ENCODE peak calls at places on chromosomes 16 and 17, in ten cellular contexts. One of them, this sample, is unnamed.
A peak's percentile ranks its signal among the peaks of the same experiment; 100 is the strongest.

GRCh38 chr16:11393366-11393765 is 48.1 kb downstream of the RMI2 start:
- DNase-seq in IMR-90: no peak
- DNase-seq in cardiac muscle cell: no peak
- DNase-seq in thyroid gland: no peak
- DNase-seq in CD8-positive, alpha-beta T cell: no peak
- DNase-seq in tibial nerve: no peak
- DNase-seq in H9: no peak
- DNase-seq in mucosa of descending colon: no peak
- DNase-seq in transverse colon: no peak
- DNase-seq in ascending aorta: no peak
- DNase-seq in this sample: no peak

GRCh38 chr16:50769-51591 is 2.4 kb downstream of the POLR3K start:
- DNase-seq in ascending aorta: no peak
- DNase-seq in H9: no peak
- DNase-seq in mucosa of descending colon: no peak
- DNase-seq in thyroid gland: no peak
- DNase-seq in cardiac muscle cell: no peak
- DNase-seq in IMR-90: no peak
- DNase-seq in tibial nerve: no peak
- DNase-seq in CD8-positive, alpha-beta T cell: no peak
- DNase-seq in transverse colon: no peak
- DNase-seq in this sample: no peak

GRCh38 chr16:15707332-15707731 is 57.3 kb downstream of the NDE1 start:
- DNase-seq in mucosa of descending colon: no peak
- DNase-seq in transverse colon: no peak
- DNase-seq in ascending aorta: no peak
- DNase-seq in H9: no peak
- DNase-seq in CD8-positive, alpha-beta T cell: no peak
- DNase-seq in thyroid gland: no peak
- DNase-seq in IMR-90: no peak
- DNase-seq in cardiac muscle cell: no peak
- DNase-seq in tibial nerve: no peak
- DNase-seq in this sample: no peak

GRCh38 chr16:65783709-65784474 is 582.6 kb upstream of the CDH5 start:
- DNase-seq in cardiac muscle cell: no peak
- DNase-seq in tibial nerve: no peak
- DNase-seq in CD8-positive, alpha-beta T cell: no peak
- DNase-seq in IMR-90: no peak
- DNase-seq in transverse colon: no peak
- DNase-seq in mucosa of descending colon: no peak
- DNase-seq in ascending aorta: no peak
- DNase-seq in thyroid gland: no peak
- DNase-seq in H9: no peak
- DNase-seq in this sample: no peak

GRCh38 chr16:30858829-30859423 is 35.0 kb downstream of the BCL7C start:
- DNase-seq in tibial nerve: no peak
- DNase-seq in IMR-90: no peak
- DNase-seq in H9: no peak
- DNase-seq in mucosa of descending colon: no peak
- DNase-seq in thyroid gland: no peak
- DNase-seq in transverse colon: no peak
- DNase-seq in cardiac muscle cell: no peak
- DNase-seq in CD8-positive, alpha-beta T cell: no peak
- DNase-seq in ascending aorta: no peak
- DNase-seq in this sample: no peak

GRCh38 chr17:17681744-17682292 is 560 bp downstream of the RAI1 start:
- DNase-seq in thyroid gland: peak; percentile 58
- DNase-seq in IMR-90: no peak
- DNase-seq in mucosa of descending colon: peak; percentile 80
- DNase-seq in H9: no peak
- DNase-seq in ascending aorta: no peak
- DNase-seq in tibial nerve: no peak
- DNase-seq in transverse colon: peak; percentile 40
- DNase-seq in cardiac muscle cell: no peak
- DNase-seq in CD8-positive, alpha-beta T cell: peak; percentile 6
- DNase-seq in this sample: no peak

GRCh38 chr17:10352866-10353265 is 19.9 kb downstream of the MYH13 start:
- DNase-seq in thyroid gland: no peak
- DNase-seq in H9: no peak
- DNase-seq in tibial nerve: no peak
- DNase-seq in ascending aorta: no peak
- DNase-seq in transverse colon: no peak
- DNase-seq in mucosa of descending colon: no peak
- DNase-seq in cardiac muscle cell: no peak
- DNase-seq in IMR-90: no peak
- DNase-seq in CD8-positive, alpha-beta T cell: no peak
- DNase-seq in this sample: no peak

GRCh38 chr17:73342057-73342522 is 30.3 kb upstream of the CDC42EP4 start:
- DNase-seq in mucosa of descending colon: peak; percentile 81
- DNase-seq in cardiac muscle cell: peak; percentile 35
- DNase-seq in IMR-90: peak; percentile 88
- DNase-seq in thyroid gland: peak; percentile 83
- DNase-seq in H9: peak; percentile 96
- DNase-seq in transverse colon: peak; percentile 65
- DNase-seq in tibial nerve: peak; percentile 58
- DNase-seq in ascending aorta: peak; percentile 55
- DNase-seq in CD8-positive, alpha-beta T cell: no peak
- DNase-seq in this sample: peak; percentile 21

GRCh38 chr17:82560802-82561428 is 41.4 kb downstream of the FOXK2 start:
- DNase-seq in tibial nerve: no peak
- DNase-seq in mucosa of descending colon: no peak
- DNase-seq in ascending aorta: no peak
- DNase-seq in transverse colon: no peak
- DNase-seq in CD8-positive, alpha-beta T cell: no peak
- DNase-seq in cardiac muscle cell: no peak
- DNase-seq in IMR-90: no peak
- DNase-seq in thyroid gland: no peak
- DNase-seq in H9: no peak
- DNase-seq in this sample: no peak

GRCh38 chr17:29138184-29138955 is 41.8 kb downstream of the MYO18A start:
- DNase-seq in transverse colon: no peak
- DNase-seq in thyroid gland: no peak
- DNase-seq in mucosa of descending colon: no peak
- DNase-seq in cardiac muscle cell: no peak
- DNase-seq in ascending aorta: no peak
- DNase-seq in IMR-90: peak; percentile 68
- DNase-seq in H9: no peak
- DNase-seq in CD8-positive, alpha-beta T cell: no peak
- DNase-seq in tibial nerve: no peak
- DNase-seq in this sample: no peak

GRCh38 chr17:801660-802059 is 19.5 kb downstream of the MRM3 start:
- DNase-seq in H9: no peak
- DNase-seq in thyroid gland: no peak
- DNase-seq in cardiac muscle cell: no peak
- DNase-seq in IMR-90: no peak
- DNase-seq in CD8-positive, alpha-beta T cell: no peak
- DNase-seq in mucosa of descending colon: no peak
- DNase-seq in transverse colon: no peak
- DNase-seq in ascending aorta: no peak
- DNase-seq in tibial nerve: no peak
- DNase-seq in this sample: no peak

GRCh38 chr17:60364006-60364405 is 27.9 kb downstream of the USP32 start:
- DNase-seq in thyroid gland: no peak
- DNase-seq in IMR-90: no peak
- DNase-seq in mucosa of descending colon: no peak
- DNase-seq in H9: no peak
- DNase-seq in transverse colon: no peak
- DNase-seq in CD8-positive, alpha-beta T cell: no peak
- DNase-seq in cardiac muscle cell: no peak
- DNase-seq in ascending aorta: no peak
- DNase-seq in tibial nerve: no peak
- DNase-seq in this sample: no peak

GRCh38 chr16:50677351-50677750 is 3.8 kb downstream of the SNX20 start:
- DNase-seq in CD8-positive, alpha-beta T cell: no peak
- DNase-seq in mucosa of descending colon: peak; percentile 47
- DNase-seq in ascending aorta: no peak
- DNase-seq in transverse colon: no peak
- DNase-seq in IMR-90: no peak
- DNase-seq in thyroid gland: no peak
- DNase-seq in tibial nerve: no peak
- DNase-seq in cardiac muscle cell: no peak
- DNase-seq in H9: peak; percentile 45
- DNase-seq in this sample: no peak
- TF ChIP-seq CTCF in CD8-positive, alpha-beta T cell: peak; percentile 42
- TF ChIP-seq CTCF in mucosa of descending colon: no peak
- TF ChIP-seq CTCF in ascending aorta: peak; percentile 29
- TF ChIP-seq CTCF in transverse colon: no peak
- TF ChIP-seq CTCF in IMR-90: peak; percentile 6
- TF ChIP-seq CTCF in thyroid gland: no peak
- TF ChIP-seq CTCF in tibial nerve: no peak
- TF ChIP-seq CTCF in cardiac muscle cell: peak; percentile 37
- TF ChIP-seq CTCF in H9: peak; percentile 73
- TF ChIP-seq CTCF in this sample: peak; percentile 28

DNA sequence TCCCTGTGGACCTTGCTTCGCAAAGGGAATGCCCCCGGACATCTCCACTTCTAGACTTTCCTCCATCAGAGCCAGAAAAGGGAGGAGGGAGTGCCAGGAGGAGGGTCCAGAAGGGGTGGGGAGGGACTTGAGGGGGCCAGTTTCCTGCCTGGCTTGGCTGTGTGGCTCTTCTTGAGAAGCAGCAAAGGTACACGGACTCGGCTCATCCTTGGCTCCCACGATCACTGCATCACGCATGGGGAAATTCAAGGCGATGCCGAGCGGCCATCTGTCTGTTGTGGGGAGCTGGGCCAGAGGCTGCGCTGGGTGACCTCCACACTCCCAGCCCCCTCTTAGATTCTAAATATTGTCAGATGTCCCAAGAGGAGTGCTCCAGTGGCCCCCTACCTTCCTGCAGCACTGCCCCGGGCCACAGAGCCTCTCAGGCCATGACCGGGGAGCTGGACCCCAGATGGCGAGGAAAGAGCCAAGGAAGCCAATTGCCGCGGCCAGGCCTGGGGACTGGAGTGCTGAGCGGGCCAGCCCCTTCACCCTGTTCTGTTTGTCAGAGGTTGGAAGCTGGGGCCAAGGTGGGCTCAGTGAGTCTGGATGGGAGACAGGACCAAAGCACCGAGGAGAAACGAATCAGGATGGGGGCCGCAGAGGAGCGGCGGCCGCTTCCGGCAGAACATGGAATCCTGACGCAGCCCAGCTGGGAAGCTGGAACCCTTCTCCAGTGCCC is 104.5 kb downstream of the RBFOX3 start:
- DNase-seq in mucosa of descending colon: no peak
- DNase-seq in thyroid gland: no peak
- DNase-seq in CD8-positive, alpha-beta T cell: no peak
- DNase-seq in tibial nerve: no peak
- DNase-seq in ascending aorta: no peak
- DNase-seq in transverse colon: no peak
- DNase-seq in cardiac muscle cell: no peak
- DNase-seq in H9: no peak
- DNase-seq in IMR-90: no peak
- DNase-seq in this sample: no peak
- H3K4me1 ChIP-seq in mucosa of descending colon: no peaks in the 10 kb centered on the region
- H3K4me1 ChIP-seq in thyroid gland: no peaks in the 10 kb centered on the region
- H3K4me1 ChIP-seq in CD8-positive, alpha-beta T cell: no peaks in the 10 kb centered on the region
- H3K4me1 ChIP-seq in tibial nerve: no peaks in the 10 kb centered on the region
- H3K4me1 ChIP-seq in ascending aorta: no peaks in the 10 kb centered on the region
- H3K4me1 ChIP-seq in transverse colon: no peaks in the 10 kb centered on the region
- H3K4me1 ChIP-seq in cardiac muscle cell: peaks cover 2% of the 10 kb centered on the region
- H3K4me1 ChIP-seq in H9: no peaks in the 10 kb centered on the region
- H3K4me1 ChIP-seq in IMR-90: no peaks in the 10 kb centered on the region
- H3K4me1 ChIP-seq in this sample: no peaks in the 10 kb centered on the region

GRCh38 chr17:74430706-74431567 is 951 bp upstream of the GPRC5C start:
- DNase-seq in ascending aorta: peak; percentile 81
- DNase-seq in CD8-positive, alpha-beta T cell: no peak
- DNase-seq in H9: peak; percentile 79
- DNase-seq in mucosa of descending colon: peak; percentile 87
- DNase-seq in thyroid gland: peak; percentile 100
- DNase-seq in IMR-90: peak; percentile 4
- DNase-seq in transverse colon: peak; percentile 84
- DNase-seq in tibial nerve: peak; percentile 47
- DNase-seq in cardiac muscle cell: peak; percentile 78
- DNase-seq in this sample: peak; percentile 81

GRCh38 chr17:74435775-74436359 is 4.0 kb downstream of the GPRC5C start:
- DNase-seq in thyroid gland: no peak
- DNase-seq in mucosa of descending colon: no peak
- DNase-seq in tibial nerve: no peak
- DNase-seq in transverse colon: no peak
- DNase-seq in IMR-90: no peak
- DNase-seq in cardiac muscle cell: no peak
- DNase-seq in CD8-positive, alpha-beta T cell: no peak
- DNase-seq in ascending aorta: no peak
- DNase-seq in H9: no peak
- DNase-seq in this sample: no peak

GRCh38 chr17:74432484-74433391 is 850 bp downstream of the GPRC5C start:
- DNase-seq in IMR-90: no peak
- DNase-seq in H9: peak; percentile 47
- DNase-seq in mucosa of descending colon: no peak
- DNase-seq in cardiac muscle cell: no peak
- DNase-seq in transverse colon: no peak
- DNase-seq in tibial nerve: no peak
- DNase-seq in thyroid gland: peak; percentile 79
- DNase-seq in CD8-positive, alpha-beta T cell: no peak
- DNase-seq in ascending aorta: no peak
- DNase-seq in this sample: no peak

GRCh38 chr17:74431568-74432483 is at the start of gene GPRC5C:
- DNase-seq in tibial nerve: peak; percentile 55
- DNase-seq in thyroid gland: peak; percentile 95
- DNase-seq in CD8-positive, alpha-beta T cell: no peak
- DNase-seq in H9: peak; percentile 91
- DNase-seq in ascending aorta: no peak
- DNase-seq in IMR-90: no peak
- DNase-seq in cardiac muscle cell: peak; percentile 77
- DNase-seq in transverse colon: peak; percentile 92
- DNase-seq in mucosa of descending colon: peak; percentile 93
- DNase-seq in this sample: no peak

GRCh38 chr17:74433421-74434121 is 1.7 kb downstream of the GPRC5C start:
- DNase-seq in H9: peak; percentile 75
- DNase-seq in thyroid gland: peak; percentile 58
- DNase-seq in CD8-positive, alpha-beta T cell: no peak
- DNase-seq in transverse colon: no peak
- DNase-seq in IMR-90: no peak
- DNase-seq in tibial nerve: no peak
- DNase-seq in ascending aorta: no peak
- DNase-seq in mucosa of descending colon: no peak
- DNase-seq in cardiac muscle cell: peak; percentile 54
- DNase-seq in this sample: no peak
- TF ChIP-seq CTCF in H9: no peak
- TF ChIP-seq CTCF in thyroid gland: no peak
- TF ChIP-seq CTCF in CD8-positive, alpha-beta T cell: no peak
- TF ChIP-seq CTCF in transverse colon: no peak
- TF ChIP-seq CTCF in IMR-90: no peak
- TF ChIP-seq CTCF in tibial nerve: no peak
- TF ChIP-seq CTCF in ascending aorta: peak; percentile 50
- TF ChIP-seq CTCF in mucosa of descending colon: no peak
- TF ChIP-seq CTCF in cardiac muscle cell: peak; percentile 43
- TF ChIP-seq CTCF in this sample: no peak

GRCh38 chr17:40111221-40112128 is 10.3 kb upstream of the MSL1 start:
- DNase-seq in CD8-positive, alpha-beta T cell: peak; percentile 42
- DNase-seq in tibial nerve: peak; percentile 89
- DNase-seq in ascending aorta: peak; percentile 83
- DNase-seq in cardiac muscle cell: peak; percentile 95
- DNase-seq in mucosa of descending colon: peak; percentile 90
- DNase-seq in transverse colon: peak; percentile 91
- DNase-seq in IMR-90: peak; percentile 97
- DNase-seq in thyroid gland: peak; percentile 98
- DNase-seq in H9: peak; percentile 97
- DNase-seq in this sample: peak; percentile 87
- H3K4me1 ChIP-seq in CD8-positive, alpha-beta T cell: peaks cover 73% of the 10 kb centered on the region
- H3K4me1 ChIP-seq in tibial nerve: peaks cover 71% of the 10 kb centered on the region
- H3K4me1 ChIP-seq in ascending aorta: peaks cover 67% of the 10 kb centered on the region
- H3K4me1 ChIP-seq in cardiac muscle cell: peaks cover 56% of the 10 kb centered on the region
- H3K4me1 ChIP-seq in mucosa of descending colon: peaks cover 77% of the 10 kb centered on the region
- H3K4me1 ChIP-seq in transverse colon: peaks cover 82% of the 10 kb centered on the region
- H3K4me1 ChIP-seq in IMR-90: peaks cover 52% of the 10 kb centered on the region
- H3K4me1 ChIP-seq in thyroid gland: peaks cover 56% of the 10 kb centered on the region
- H3K4me1 ChIP-seq in H9: peaks cover 25% of the 10 kb centered on the region
- H3K4me1 ChIP-seq in this sample: peaks cover 61% of the 10 kb centered on the region

This sample was measured in thoracic aorta.